ENCODE peak calls at places on chromosomes 4 and X, in six cellular contexts. W, Q, U, D, J and C are unnamed samples. For H3K4me1, the result is how much of the 10 kb centered on the place peaks cover.

GRCh38 chrX:97639526-97639925 is 755.8 kb downstream of the RPA4 start:
- ATAC-seq in Q (no peak), J (no peak), W (no peak), U (no peak), D (no peak), C (no peak)

GRCh38 chr4:69749771-69750170 is 10.6 kb downstream of the SULT1B1 start:
- ATAC-seq in D (peak), W (no peak), U (peak), J (no peak), Q (no peak), C (no peak)

GRCh38 chrX:42752730-42753129 is 25.2 kb downstream of the PPP1R2C start:
- ATAC-seq in U (no peak), W (no peak), Q (no peak), J (no peak), D (peak), C (no peak)

GRCh38 chr4:87058272-87059073 is 123.7 kb downstream of the AFF1 start:
- ATAC-seq in J (peak), D (peak), Q (peak), U (peak), W (peak), C (peak)

GRCh38 chr4:124288706-124289486 is 423.6 kb downstream of the ANKRD50 start:
- ATAC-seq in W (no peak), D (no peak), J (peak), U (no peak), Q (no peak), C (no peak)

GRCh38 chr4:182862166-182862875 is 54.9 kb downstream of the DCTD start:
- ATAC-seq in U (peak), W (peak), Q (peak), J (no peak), D (no peak), C (no peak)

GRCh38 chr4:73948990-73949706 is 32.7 kb downstream of the PF4 start:
- ATAC-seq in U (no peak), J (no peak), D (no peak), W (no peak), Q (no peak), C (no peak)

GRCh38 chr4:19178835-19179234 is 1072.9 kb upstream of the SLIT2 start:
- ATAC-seq in Q (no peak), W (no peak), D (peak), U (no peak), J (no peak), C (no peak)

GRCh38 chr4:3657917-3658913 is 108.0 kb upstream of the ADRA2C start:
- ATAC-seq in Q (no peak), U (no peak), W (no peak), D (no peak), J (peak), C (peak)

GRCh38 chrX:53072418-53073114 is 9.6 kb upstream of the TSPYL2 start:
- ATAC-seq in U (no peak), W (peak), J (no peak), Q (peak), D (no peak), C (no peak)

GRCh38 chr4:148874331-148874730 is 432.1 kb upstream of the NR3C2 start:
- ATAC-seq in D (no peak), U (no peak), Q (no peak), W (no peak), J (no peak), C (no peak)

GRCh38 chrX:53074987-53075386 is 7.2 kb upstream of the TSPYL2 start:
- ATAC-seq in J (no peak), W (no peak), Q (no peak), D (no peak), U (no peak), C (no peak)

GRCh38 chr4:126479709-126480108 is 1153.0 kb upstream of the INTU start:
- ATAC-seq in J (no peak), D (no peak), U (no peak), Q (no peak), W (no peak), C (no peak)
- TF ChIP-seq CTCF in J (no peak), D (no peak), U (no peak), Q (no peak), W (no peak), C (no peak)

GRCh38 chrX:24405959-24406358 is 45.5 kb downstream of the SUPT20HL1 start:
- ATAC-seq in W (no peak), J (no peak), U (no peak), Q (no peak), D (no peak), C (no peak)
- TF ChIP-seq POLR2A in W (no peak), J (no peak), U (no peak), Q (no peak), D (no peak), C (no peak)

GRCh38 chrX:21741378-21741777 is 16.5 kb downstream of the SMPX start:
- ATAC-seq in W (no peak), D (no peak), J (no peak), Q (no peak), U (no peak), C (no peak)

GRCh38 chrX:21744060-21744459 is 13.9 kb downstream of the SMPX start:
- ATAC-seq in J (no peak), W (no peak), U (no peak), Q (no peak), D (no peak), C (no peak)

GRCh38 chrX:21740329-21741274 is 17.3 kb downstream of the SMPX start:
- ATAC-seq in W (peak), Q (no peak), J (no peak), D (peak), U (no peak), C (no peak)

GRCh38 chrX:21744721-21745120 is 13.2 kb downstream of the SMPX start:
- ATAC-seq in W (no peak), D (no peak), U (no peak), Q (no peak), J (no peak), C (no peak)

GRCh38 chrX:21741869-21742701 is 15.8 kb downstream of the SMPX start:
- ATAC-seq in Q (no peak), W (no peak), J (no peak), U (peak), D (peak), C (no peak)
- H3K4me1 ChIP-seq in Q (under half), W (under half), J (under half), U (under half), D (under half), C (under half)

GRCh38 chrX:1391707-1392375 is at the start of gene SLC25A6:
- ATAC-seq in W (peak), Q (peak), J (peak), U (peak), D (peak), C (peak)
- TF ChIP-seq CTCF in W (peak), Q (no peak), J (no peak), U (peak), D (no peak), C (peak)

GRCh38 chr4:68447201-68447600 is at the start of gene TMPRSS11E:
- ATAC-seq in Q (no peak), D (no peak), U (no peak), W (no peak), J (no peak), C (no peak)

GRCh38 chr4:68451246-68452211 is 4.3 kb downstream of the TMPRSS11E start:
- ATAC-seq in J (peak), D (no peak), W (no peak), Q (peak), U (no peak), C (no peak)
- TF ChIP-seq POLR2A in J (no peak), D (no peak), W (no peak), Q (no peak), U (no peak), C (no peak)

DNA sequence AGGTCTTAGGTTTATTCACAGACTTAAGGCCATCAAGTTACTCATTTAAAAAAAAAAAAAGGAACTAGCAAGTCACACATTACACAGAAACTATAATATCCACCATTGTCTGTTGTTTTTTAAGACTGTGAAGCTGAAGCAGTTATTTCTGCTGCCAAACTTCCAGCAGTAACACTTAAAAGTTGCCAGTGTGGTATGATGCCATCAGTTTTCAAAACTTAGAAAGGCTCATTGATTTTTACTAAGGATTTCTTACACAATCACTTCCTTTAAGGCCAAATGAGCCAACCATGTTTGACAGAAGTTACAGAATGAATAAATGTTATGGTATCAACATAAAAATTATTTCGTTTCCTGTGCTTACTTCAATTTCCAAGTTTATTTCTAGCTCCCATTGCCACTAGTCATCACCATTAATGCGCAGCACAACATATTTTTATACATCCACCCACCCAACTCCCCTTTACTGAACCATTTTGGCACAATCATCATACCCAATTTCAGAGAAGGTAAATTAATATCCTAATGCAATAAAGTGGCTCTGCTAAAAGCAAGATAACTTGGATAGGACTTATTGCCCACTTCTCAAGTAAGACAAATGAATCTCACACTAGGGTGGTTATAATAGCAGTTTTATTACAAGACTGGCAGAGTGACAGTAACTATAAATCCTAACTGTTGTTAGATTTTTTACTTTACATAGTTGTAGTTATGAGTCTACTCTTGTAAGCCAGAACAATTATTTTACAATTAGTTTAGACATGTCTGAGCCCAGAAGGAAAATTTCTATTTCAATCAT is 13.1 kb downstream of the PDGFC start:
- ATAC-seq in D (no peak), J (no peak), U (no peak), Q (no peak), W (no peak), C (no peak)
- H3K4me1 ChIP-seq in D (under half), J (under half), U (under half), Q (under half), W (under half), C (under half)